ENCODE peak calls at places on chromosome 12, in four cellular contexts. One of them, this sample, is unnamed.
A peak's percentile ranks its signal among the peaks of the same experiment; 100 is the strongest.

GRCh38 chr12:108033091-108033490 is 96.0 kb upstream of the WSCD2 start:
- DNase-seq in left ventricle myocardium superior: no peak
- DNase-seq in brain microvascular endothelial cell: no peak
- DNase-seq in upper lobe of left lung: no peak
- DNase-seq in this sample: no peak

GRCh38 chr12:66755727-66756395 is 77.0 kb upstream of the GRIP1 start:
- DNase-seq in brain microvascular endothelial cell: no peak
- DNase-seq in upper lobe of left lung: no peak
- DNase-seq in left ventricle myocardium superior: no peak
- DNase-seq in this sample: no peak

GRCh38 chr12:60805340-60805739 is 1209.5 kb downstream of the SLC16A7 start:
- DNase-seq in left ventricle myocardium superior: no peak
- DNase-seq in upper lobe of left lung: no peak
- DNase-seq in brain microvascular endothelial cell: no peak
- DNase-seq in this sample: no peak

GRCh38 chr12:32535260-32535999 is 136.1 kb downstream of the FGD4 start:
- DNase-seq in upper lobe of left lung: no peak
- DNase-seq in brain microvascular endothelial cell: peak; percentile 68
- DNase-seq in left ventricle myocardium superior: peak; percentile 90
- DNase-seq in this sample: peak; percentile 55

GRCh38 chr12:56154818-56155217 is 2.4 kb downstream of the MYL6B start:
- DNase-seq in upper lobe of left lung: no peak
- DNase-seq in left ventricle myocardium superior: no peak
- DNase-seq in brain microvascular endothelial cell: no peak
- DNase-seq in this sample: no peak

GRCh38 chr12:80936353-80936641 is 1.4 kb downstream of the LIN7A start:
- DNase-seq in brain microvascular endothelial cell: no peak
- DNase-seq in left ventricle myocardium superior: no peak
- DNase-seq in upper lobe of left lung: no peak
- DNase-seq in this sample: peak; percentile 14

GRCh38 chr12:112939761-112940357 is 1.6 kb downstream of the OAS3 start:
- DNase-seq in left ventricle myocardium superior: no peak
- DNase-seq in brain microvascular endothelial cell: no peak
- DNase-seq in upper lobe of left lung: no peak
- DNase-seq in this sample: no peak

GRCh38 chr12:132713123-132713522 is 2.5 kb downstream of the PGAM5 start:
- DNase-seq in left ventricle myocardium superior: no peak
- DNase-seq in upper lobe of left lung: no peak
- DNase-seq in brain microvascular endothelial cell: no peak
- DNase-seq in this sample: no peak

GRCh38 chr12:46608431-46609280 is 217.1 kb downstream of the SLC38A4 start:
- DNase-seq in left ventricle myocardium superior: no peak
- DNase-seq in brain microvascular endothelial cell: no peak
- DNase-seq in upper lobe of left lung: no peak
- DNase-seq in this sample: no peak

GRCh38 chr12:8493084-8493483 is 20.2 kb upstream of the CLEC4D start:
- DNase-seq in left ventricle myocardium superior: no peak
- DNase-seq in upper lobe of left lung: no peak
- DNase-seq in brain microvascular endothelial cell: no peak
- DNase-seq in this sample: no peak

GRCh38 chr12:96889273-96889933 is 17.7 kb upstream of the NEDD1 start:
- DNase-seq in brain microvascular endothelial cell: peak; percentile 61
- DNase-seq in upper lobe of left lung: no peak
- DNase-seq in left ventricle myocardium superior: no peak
- DNase-seq in this sample: peak; percentile 76

GRCh38 chr12:50569876-50570275 is 65.1 kb downstream of the DIP2B start:
- DNase-seq in upper lobe of left lung: no peak
- DNase-seq in left ventricle myocardium superior: no peak
- DNase-seq in brain microvascular endothelial cell: no peak
- DNase-seq in this sample: no peak

GRCh38 chr12:95116341-95116740 is 42.9 kb upstream of the NR2C1 start:
- DNase-seq in left ventricle myocardium superior: no peak
- DNase-seq in brain microvascular endothelial cell: no peak
- DNase-seq in upper lobe of left lung: no peak
- DNase-seq in this sample: no peak

GRCh38 chr12:1792406-1792805 is 28.0 kb upstream of the LRTM2 start:
- DNase-seq in upper lobe of left lung: no peak
- DNase-seq in brain microvascular endothelial cell: no peak
- DNase-seq in left ventricle myocardium superior: no peak
- DNase-seq in this sample: no peak

GRCh38 chr12:3073438-3074255 is 3.5 kb upstream of the TSPAN9 start:
- DNase-seq in brain microvascular endothelial cell: peak; percentile 84
- DNase-seq in left ventricle myocardium superior: peak; percentile 89
- DNase-seq in upper lobe of left lung: peak; percentile 91
- DNase-seq in this sample: peak; percentile 47

GRCh38 chr12:115294443-115295133 is 610.6 kb upstream of the TBX3 start:
- DNase-seq in upper lobe of left lung: no peak
- DNase-seq in brain microvascular endothelial cell: no peak
- DNase-seq in left ventricle myocardium superior: no peak
- DNase-seq in this sample: no peak

GRCh38 chr12:11958216-11959091 is 112.3 kb upstream of the BCL2L14 start:
- DNase-seq in brain microvascular endothelial cell: peak; percentile 97
- DNase-seq in upper lobe of left lung: no peak
- DNase-seq in left ventricle myocardium superior: no peak
- DNase-seq in this sample: peak; percentile 81

GRCh38 chr12:18468521-18469075 is 207.3 kb downstream of the PIK3C2G start:
- DNase-seq in brain microvascular endothelial cell: no peak
- DNase-seq in upper lobe of left lung: no peak
- DNase-seq in left ventricle myocardium superior: no peak
- DNase-seq in this sample: peak; percentile 31

GRCh38 chr12:88562846-88563582 is 17.3 kb downstream of the KITLG start:
- DNase-seq in brain microvascular endothelial cell: peak; percentile 71
- DNase-seq in upper lobe of left lung: no peak
- DNase-seq in left ventricle myocardium superior: no peak
- DNase-seq in this sample: peak; percentile 6

GRCh38 chr12:54298904-54299303 is 1.9 kb downstream of the NFE2 start:
- DNase-seq in brain microvascular endothelial cell: no peak
- DNase-seq in upper lobe of left lung: no peak
- DNase-seq in left ventricle myocardium superior: no peak
- DNase-seq in this sample: no peak

GRCh38 chr12:17661250-17661649 is 428.7 kb downstream of the RERGL start:
- DNase-seq in brain microvascular endothelial cell: no peak
- DNase-seq in left ventricle myocardium superior: no peak
- DNase-seq in upper lobe of left lung: no peak
- DNase-seq in this sample: peak; percentile 48

GRCh38 chr12:24363177-24363754 is 413.8 kb upstream of the SOX5 start:
- DNase-seq in upper lobe of left lung: no peak
- DNase-seq in left ventricle myocardium superior: peak; percentile 39
- DNase-seq in brain microvascular endothelial cell: no peak
- DNase-seq in this sample: no peak

GRCh38 chr12:87511371-87511770 is 517.8 kb downstream of the C12orf50 start:
- DNase-seq in upper lobe of left lung: no peak
- DNase-seq in brain microvascular endothelial cell: no peak
- DNase-seq in left ventricle myocardium superior: no peak
- DNase-seq in this sample: peak; percentile 12

GRCh38 chr12:112944028-112944690 is 5.9 kb downstream of the OAS3 start:
- DNase-seq in brain microvascular endothelial cell: no peak
- DNase-seq in left ventricle myocardium superior: no peak
- DNase-seq in upper lobe of left lung: peak; percentile 37
- DNase-seq in this sample: peak; percentile 13

GRCh38 chr12:3671330-3672112 is 81.4 kb downstream of the CRACR2A start:
- DNase-seq in left ventricle myocardium superior: no peak
- DNase-seq in brain microvascular endothelial cell: no peak
- DNase-seq in upper lobe of left lung: no peak
- DNase-seq in this sample: no peak

GRCh38 chr12:112590281-112590680 is 171.5 kb downstream of the PTPN11 start:
- DNase-seq in upper lobe of left lung: no peak
- DNase-seq in left ventricle myocardium superior: no peak
- DNase-seq in brain microvascular endothelial cell: no peak
- DNase-seq in this sample: no peak

GRCh38 chr12:44875954-44876553 is at the start of gene NELL2:
- DNase-seq in brain microvascular endothelial cell: no peak
- DNase-seq in left ventricle myocardium superior: peak; percentile 29
- DNase-seq in upper lobe of left lung: peak; percentile 86
- DNase-seq in this sample: no peak

GRCh38 chr12:89179983-89180382 is 172.3 kb downstream of the DUSP6 start:
- DNase-seq in upper lobe of left lung: no peak
- DNase-seq in brain microvascular endothelial cell: peak; percentile 76
- DNase-seq in left ventricle myocardium superior: no peak
- DNase-seq in this sample: peak; percentile 38

GRCh38 chr12:105257321-105257728 is 21.4 kb upstream of the APPL2 start:
- DNase-seq in left ventricle myocardium superior: no peak
- DNase-seq in brain microvascular endothelial cell: peak; percentile 72
- DNase-seq in upper lobe of left lung: no peak
- DNase-seq in this sample: peak; percentile 96

GRCh38 chr12:85329913-85330312 is 49.9 kb downstream of the ALX1 start:
- DNase-seq in upper lobe of left lung: no peak
- DNase-seq in brain microvascular endothelial cell: no peak
- DNase-seq in left ventricle myocardium superior: no peak
- DNase-seq in this sample: no peak

GRCh38 chr12:107491856-107492255 is 193.7 kb upstream of the PWP1 start:
- DNase-seq in upper lobe of left lung: no peak
- DNase-seq in brain microvascular endothelial cell: peak; percentile 24
- DNase-seq in left ventricle myocardium superior: no peak
- DNase-seq in this sample: peak; percentile 8

GRCh38 chr12:124863409-124864325 is at the start of gene SCARB1:
- DNase-seq in left ventricle myocardium superior: peak; percentile 90
- DNase-seq in upper lobe of left lung: peak; percentile 96
- DNase-seq in brain microvascular endothelial cell: peak; percentile 67
- DNase-seq in this sample: peak; percentile 38

GRCh38 chr12:8078916-8079315 is 3.2 kb upstream of the NECAP1 start:
- DNase-seq in brain microvascular endothelial cell: no peak
- DNase-seq in left ventricle myocardium superior: no peak
- DNase-seq in upper lobe of left lung: no peak
- DNase-seq in this sample: no peak

GRCh38 chr12:8609061-8609570 is 3.5 kb downstream of the AICDA start:
- DNase-seq in brain microvascular endothelial cell: peak; percentile 31
- DNase-seq in upper lobe of left lung: no peak
- DNase-seq in left ventricle myocardium superior: no peak
- DNase-seq in this sample: peak; percentile 25

GRCh38 chr12:115872212-115872611 is 405.3 kb downstream of the MED13L start:
- DNase-seq in brain microvascular endothelial cell: no peak
- DNase-seq in upper lobe of left lung: no peak
- DNase-seq in left ventricle myocardium superior: no peak
- DNase-seq in this sample: no peak

GRCh38 chr12:80356092-80356491 is 87.9 kb upstream of the PTPRQ start:
- DNase-seq in upper lobe of left lung: no peak
- DNase-seq in left ventricle myocardium superior: no peak
- DNase-seq in brain microvascular endothelial cell: no peak
- DNase-seq in this sample: no peak